ENCODE peak calls at places on chromosome 13, in five cellular contexts. E is upper lobe of right lung, L is GM23248, M is brain microvascular endothelial cell, R is caudate nucleus. N is an unnamed sample.
A peak's percentile ranks its signal among the peaks of the same experiment; 100 is the strongest.

GRCh38 chr13:64709079-64709478 is 2521.1 kb downstream of the PCDH9 start:
- DNase-seq in E (no peak), L (no peak), M (no peak), R (no peak), N (no peak)

GRCh38 chr13:98970293-98970692 is 7.6 kb downstream of the DOCK9 start:
- DNase-seq in E (no peak), L (no peak), M (no peak), R (no peak), N (no peak)

GRCh38 chr13:102677122-102677521 is 17.7 kb downstream of the METTL21C start:
- DNase-seq in E (no peak), L (no peak), M (no peak), R (no peak), N (no peak)

GRCh38 chr13:50074843-50075242 is 59.6 kb downstream of the KCNRG start:
- DNase-seq in E (no peak), L (no peak), M (no peak), R (no peak), N (no peak)

GRCh38 chr13:110644892-110645521 is 29.7 kb downstream of the NAXD start:
- DNase-seq in E (peak; percentile 84), L (peak; percentile 73), M (peak; percentile 48), R (peak; percentile 20), N (peak; percentile 48)

GRCh38 chr13:48858523-48858922 is 117.2 kb upstream of the FNDC3A start:
- DNase-seq in E (no peak), L (no peak), M (no peak), R (no peak), N (no peak)

GRCh38 chr13:67736646-67737420 is 506.7 kb upstream of the PCDH9 start:
- DNase-seq in E (no peak), L (peak; percentile 35), M (peak; percentile 81), R (no peak), N (peak; percentile 89)

GRCh38 chr13:113956571-113956970 is 17.3 kb downstream of the C13orf46 start:
- DNase-seq in E (no peak), L (no peak), M (no peak), R (no peak), N (no peak)

GRCh38 chr13:110130431-110130830 is 176.5 kb downstream of the COL4A1 start:
- DNase-seq in E (no peak), L (no peak), M (no peak), R (no peak), N (no peak)

GRCh38 chr13:44932171-44932849 is 57.0 kb downstream of the NUFIP1 start:
- DNase-seq in E (no peak), L (peak; percentile 49), M (peak; percentile 71), R (no peak), N (peak; percentile 79)

GRCh38 chr13:31200636-31200970 is 828 bp downstream of the B3GLCT start:
- DNase-seq in E (peak; percentile 83), L (no peak), M (peak; percentile 7), R (no peak), N (no peak)